ENCODE peak calls at places on chromosomes 12 and 14, in seven cellular contexts. L is lung; N is HT1080; V is T-helper 2 cell treated with Interferon-gamma antibody and Interleukin-4, amounts not matched to agents 5 μg/mL and 100 μg/mL, for 36 hours; X is sigmoid colon; D is stimulated activated CD4-positive, alpha-beta T cell treated with anti-CD3 and anti-CD28 coated beads, Interleukin-1b, Interleukin-23, amount 100 ng/mL, for 4 hours; K is T47D. E is an unnamed sample.
A peak's percentile ranks its signal among the peaks of the same experiment; 100 is the strongest.

GRCh38 chr14:100305446-100306255 is 593 bp downstream of the SLC25A29 start:
- DNase-seq in L (no peak), N (no peak), V (peak; percentile 47), X (peak; percentile 76), D (peak; percentile 37), K (peak; percentile 25), E (peak; percentile 43)

GRCh38 chr14:69005432-69006148 is 26.5 kb upstream of the ACTN1 start:
- DNase-seq in L (peak; percentile 53), N (peak; percentile 97), V (no peak), X (peak; percentile 89), D (no peak), K (no peak), E (peak; percentile 55)

GRCh38 chr12:54207539-54208267 is 18.9 kb upstream of the SMUG1 start:
- DNase-seq in L (peak; percentile 73), N (peak; percentile 53), V (peak; percentile 56), X (peak; percentile 81), D (peak; percentile 63), K (peak; percentile 85), E (peak; percentile 85)

GRCh38 chr14:81219821-81220487 is 805 bp downstream of the GTF2A1 start:
- DNase-seq in L (peak; percentile 37), N (no peak), V (peak; percentile 44), X (no peak), D (peak; percentile 16), K (peak; percentile 48), E (peak; percentile 43)

GRCh38 chr12:95633671-95634465 is 82.6 kb upstream of the USP44 start:
- DNase-seq in L (no peak), N (no peak), V (no peak), X (no peak), D (no peak), K (no peak), E (no peak)

GRCh38 chr12:49535921-49536525 is 2.8 kb upstream of the KCNH3 start:
- DNase-seq in L (no peak), N (no peak), V (no peak), X (peak; percentile 46), D (no peak), K (no peak), E (peak; percentile 19)

GRCh38 chr14:33954016-33954598 is 3.2 kb upstream of the EGLN3 start:
- DNase-seq in L (no peak), N (no peak), V (no peak), X (no peak), D (no peak), K (no peak), E (peak; percentile 70)

GRCh38 chr12:104751024-104751570 is 207.0 kb downstream of the SLC41A2 start:
- DNase-seq in L (no peak), N (no peak), V (no peak), X (no peak), D (no peak), K (no peak), E (no peak)

GRCh38 chr12:66931091-66931490 is 252.2 kb upstream of the GRIP1 start:
- DNase-seq in L (no peak), N (no peak), V (no peak), X (no peak), D (no peak), K (no peak), E (no peak)

GRCh38 chr14:89507521-89507920 is 90.5 kb upstream of the FOXN3 start:
- DNase-seq in L (no peak), N (peak; percentile 95), V (peak; percentile 27), X (no peak), D (no peak), K (no peak), E (no peak)

GRCh38 chr12:106301241-106301610 is 1.3 kb upstream of the TCP11L2 start:
- DNase-seq in L (no peak), N (no peak), V (no peak), X (no peak), D (no peak), K (no peak), E (no peak)

GRCh38 chr12:10291030-10291429 is 16.6 kb upstream of the KLRD1 start:
- DNase-seq in L (no peak), N (no peak), V (no peak), X (no peak), D (no peak), K (no peak), E (no peak)

GRCh38 chr12:38138225-38139221 is 178.1 kb upstream of the ALG10B start:
- DNase-seq in L (peak; percentile 75), N (peak; percentile 76), V (peak; percentile 21), X (peak; percentile 81), D (peak; percentile 64), K (peak; percentile 89), E (peak; percentile 82)

GRCh38 chr12:11753151-11753501 is 103.7 kb downstream of the ETV6 start:
- DNase-seq in L (no peak), N (no peak), V (no peak), X (no peak), D (no peak), K (no peak), E (no peak)

GRCh38 chr12:110767863-110768262 is 25.2 kb upstream of the PPP1CC start:
- DNase-seq in L (no peak), N (no peak), V (no peak), X (no peak), D (no peak), K (no peak), E (no peak)

GRCh38 chr12:104006929-104007328 is 41.3 kb downstream of the TDG start:
- DNase-seq in L (no peak), N (peak; percentile 68), V (no peak), X (no peak), D (no peak), K (no peak), E (no peak)

GRCh38 chr12:42426733-42427132 is 100.8 kb downstream of the PPHLN1 start:
- DNase-seq in L (no peak), N (peak; percentile 92), V (peak; percentile 9), X (no peak), D (no peak), K (no peak), E (no peak)

GRCh38 chr12:113416091-113416754 is 6.0 kb upstream of the SDSL start:
- DNase-seq in L (no peak), N (peak; percentile 54), V (no peak), X (no peak), D (no peak), K (no peak), E (no peak)

GRCh38 chr12:50734409-50735263 is 29.3 kb upstream of the ATF1 start:
- DNase-seq in L (no peak), N (peak; percentile 37), V (no peak), X (no peak), D (peak; percentile 2), K (peak; percentile 57), E (no peak)

GRCh38 chr14:104507443-104507842 is 72.1 kb upstream of the C14orf180 start:
- DNase-seq in L (no peak), N (no peak), V (no peak), X (no peak), D (no peak), K (no peak), E (no peak)

GRCh38 chr12:34163443-34163842 is 141.1 kb downstream of the ALG10 start:
- DNase-seq in L (no peak), N (no peak), V (no peak), X (no peak), D (no peak), K (peak; percentile 46), E (no peak)

GRCh38 chr12:13443498-13443897 is 247.0 kb downstream of the EMP1 start:
- DNase-seq in L (peak; percentile 29), N (no peak), V (no peak), X (no peak), D (no peak), K (no peak), E (no peak)

GRCh38 chr12:94172973-94173372 is 24.6 kb downstream of the PLXNC1 start:
- DNase-seq in L (peak; percentile 42), N (peak; percentile 86), V (no peak), X (no peak), D (no peak), K (peak; percentile 39), E (peak; percentile 27)

GRCh38 chr14:77889971-77890442 is 90.1 kb downstream of the ADCK1 start:
- DNase-seq in L (no peak), N (peak; percentile 85), V (no peak), X (no peak), D (no peak), K (no peak), E (no peak)

GRCh38 chr12:69916541-69917270 is 91.7 kb downstream of the MYRFL start:
- DNase-seq in L (no peak), N (no peak), V (no peak), X (no peak), D (no peak), K (no peak), E (no peak)

GRCh38 chr12:100681074-100681473 is 107.6 kb downstream of the GAS2L3 start:
- DNase-seq in L (no peak), N (no peak), V (no peak), X (no peak), D (no peak), K (no peak), E (no peak)

GRCh38 chr12:129549656-129550055 is 354.2 kb downstream of the TMEM132D start:
- DNase-seq in L (no peak), N (no peak), V (no peak), X (no peak), D (no peak), K (no peak), E (peak; percentile 34)

GRCh38 chr14:81330619-81331122 is 69.5 kb downstream of the STON2 start:
- DNase-seq in L (no peak), N (peak; percentile 82), V (no peak), X (no peak), D (no peak), K (peak; percentile 37), E (no peak)

GRCh38 chr12:40178701-40179100 is 46.1 kb upstream of the LRRK2 start:
- DNase-seq in L (no peak), N (no peak), V (no peak), X (no peak), D (no peak), K (no peak), E (no peak)

GRCh38 chr14:31465113-31465512 is 7.8 kb upstream of the DTD2 start:
- DNase-seq in L (no peak), N (no peak), V (no peak), X (no peak), D (no peak), K (no peak), E (no peak)

GRCh38 chr14:59688224-59689170 is 111.9 kb upstream of the CCDC175 start:
- DNase-seq in L (no peak), N (peak; percentile 49), V (peak; percentile 8), X (no peak), D (no peak), K (peak; percentile 86), E (peak; percentile 44)

GRCh38 chr12:116698131-116698495 is 39.8 kb downstream of the SPRING1 start:
- DNase-seq in L (no peak), N (no peak), V (no peak), X (no peak), D (no peak), K (peak; percentile 84), E (no peak)

GRCh38 chr12:81077686-81078441 is at the start of gene ACSS3:
- DNase-seq in L (peak; percentile 65), N (no peak), V (no peak), X (peak; percentile 74), D (no peak), K (peak; percentile 82), E (peak; percentile 26)

GRCh38 chr14:33709286-33709685 is 241.6 kb downstream of the EGLN3 start:
- DNase-seq in L (no peak), N (no peak), V (no peak), X (no peak), D (no peak), K (no peak), E (no peak)

GRCh38 chr14:97077253-97077653 is 280.1 kb downstream of the VRK1 start:
- DNase-seq in L (no peak), N (peak; percentile 94), V (no peak), X (peak; percentile 68), D (no peak), K (peak; percentile 18), E (peak; percentile 29)

GRCh38 chr12:95248604-95249355 is 31.2 kb downstream of the VEZT start:
- DNase-seq in L (no peak), N (no peak), V (no peak), X (no peak), D (no peak), K (no peak), E (no peak)